ENCODE peak calls at places on chromosomes 1 and 21, in four cellular contexts. I is IMR-90, S is H1, H is mesendoderm. O is an unnamed sample.

GRCh38 chr1:203359010-203359571 is 8.2 kb upstream of the FMOD start:
- DNase-seq in I (peak), S (no peak), H (no peak), O (no peak)

GRCh38 chr1:7290971-7291970 is 479.8 kb upstream of the VAMP3 start:
- DNase-seq in I (peak), S (peak), H (no peak), O (no peak)

GRCh38 chr1:105137543-105138444 is 1388.1 kb downstream of the AMY1C start:
- DNase-seq in I (no peak), S (peak), H (peak), O (peak)

GRCh38 chr1:236890152-236891056 is 95.3 kb downstream of the MTR start:
- DNase-seq in I (no peak), S (no peak), H (peak), O (no peak)

GRCh38 chr1:6185151-6185550 is 5.0 kb upstream of the CHD5 start:
- DNase-seq in I (peak), S (no peak), H (peak), O (no peak)

GRCh38 chr1:32127780-32128179 is 19.9 kb downstream of the KPNA6 start:
- DNase-seq in I (no peak), S (no peak), H (no peak), O (no peak)

GRCh38 chr1:162635418-162635817 is 3.2 kb downstream of the DDR2 start:
- DNase-seq in I (peak), S (no peak), H (no peak), O (no peak)

GRCh38 chr1:198623920-198624647 is 14.8 kb upstream of the PTPRC start:
- DNase-seq in I (peak), S (no peak), H (no peak), O (no peak)

GRCh38 chr1:30801826-30802198 is 44.2 kb upstream of the LAPTM5 start:
- DNase-seq in I (peak), S (peak), H (peak), O (peak)
- H3K18ac ChIP-seq in I (no peak), S (peak), H (no peak), O (no peak)

GRCh38 chr1:156075775-156076204 is 6.5 kb downstream of the MEX3A start:
- DNase-seq in I (no peak), S (no peak), H (no peak), O (peak)

GRCh38 chr1:156078728-156079127 is 3.5 kb downstream of the MEX3A start:
- DNase-seq in I (no peak), S (no peak), H (no peak), O (no peak)

GRCh38 chr1:156075158-156075557 is 7.1 kb downstream of the MEX3A start:
- DNase-seq in I (no peak), S (no peak), H (no peak), O (peak)

GRCh38 chr1:156076609-156077429 is 5.4 kb downstream of the MEX3A start:
- DNase-seq in I (no peak), S (peak), H (no peak), O (peak)

DNA sequence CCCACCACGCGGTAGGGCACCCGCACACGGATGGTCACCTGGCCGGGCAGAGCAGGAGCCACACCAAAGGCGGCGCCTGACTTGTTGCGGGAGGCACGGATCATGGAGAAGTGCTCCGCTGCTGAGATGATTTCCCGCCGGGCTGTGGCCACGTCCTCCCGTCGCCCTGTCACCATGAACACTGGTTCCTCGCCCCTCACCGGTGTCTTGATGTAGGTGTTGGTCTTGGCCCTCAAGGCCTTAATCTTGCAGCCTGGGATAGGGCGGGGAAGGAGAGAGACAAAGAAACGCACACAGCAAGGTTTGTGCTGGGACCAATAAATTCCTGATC is 4.9 kb downstream of the MEX3A start:
- DNase-seq in I (no peak), S (no peak), H (no peak), O (peak)
- H3K56ac ChIP-seq in I (no peak), S (no peak), H (peak), O (no peak)

GRCh38 chr21:38774586-38775285 is 31.0 kb upstream of the ETS2 start:
- DNase-seq in I (no peak), S (no peak), H (no peak), O (no peak)
- H2BK15ac ChIP-seq in I (peak), S (no peak), H (no peak), O (no peak)

DNA sequence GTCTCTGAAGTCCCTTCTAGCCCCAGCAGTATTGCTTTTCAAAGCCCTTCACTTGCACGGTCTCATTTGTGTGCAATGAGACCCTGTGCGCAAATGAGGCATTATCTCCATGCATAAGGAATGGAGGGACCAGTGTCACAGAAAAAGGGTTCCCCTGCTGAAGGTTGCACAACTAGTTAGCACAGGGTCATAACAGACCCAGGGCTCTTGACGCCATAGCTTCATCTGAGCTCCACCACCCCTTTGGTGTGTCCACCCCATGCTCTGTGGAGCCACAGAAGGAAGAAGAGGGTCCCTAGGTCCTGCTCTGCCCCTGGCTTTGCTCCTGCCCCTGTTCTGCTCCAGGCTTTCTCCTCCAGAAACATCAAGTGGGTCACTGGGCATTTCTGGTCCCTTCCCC is 12.6 kb downstream of the SH2D2A start:
- DNase-seq in I (no peak), S (no peak), H (no peak), O (no peak)
- H3K18ac ChIP-seq in I (no peak), S (no peak), H (no peak), O (no peak)

DNA sequence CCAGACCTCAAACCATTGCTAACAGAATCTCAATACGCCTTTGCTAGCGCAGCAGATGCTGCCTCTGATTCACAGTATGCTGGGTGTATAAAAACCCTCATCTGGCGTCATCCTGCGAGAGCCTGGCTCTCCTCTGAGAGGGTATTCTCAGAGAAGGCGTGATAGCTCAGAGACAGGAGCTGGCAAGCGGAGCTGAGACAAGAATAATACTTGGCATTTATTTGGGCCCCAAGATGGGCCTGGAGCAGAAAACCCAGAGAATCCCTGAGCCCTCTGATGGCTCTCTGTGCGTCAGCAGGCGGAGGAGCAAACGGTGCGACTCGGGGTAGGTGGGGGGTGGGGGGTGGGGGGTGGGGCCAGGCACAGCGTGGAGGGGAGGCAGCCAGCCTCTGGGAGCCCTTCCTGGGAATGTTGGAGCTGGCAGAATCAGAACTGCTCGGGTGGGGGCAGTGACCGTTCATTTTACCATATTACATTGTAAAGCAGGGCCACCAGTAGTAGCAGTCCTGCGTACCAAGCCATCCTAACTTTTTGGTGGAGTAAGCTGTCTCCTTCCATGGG is 6.9 kb downstream of the RIIAD1 start:
- DNase-seq in I (peak), S (peak), H (peak), O (peak)
- H3K56ac ChIP-seq in I (no peak), S (no peak), H (peak), O (no peak)

GRCh38 chr1:34987018-34987417 is 1.9 kb upstream of the TMEM35B start:
- DNase-seq in I (peak), S (no peak), H (no peak), O (no peak)

GRCh38 chr1:34983700-34984355 is 1.3 kb downstream of the TMEM35B start:
- DNase-seq in I (peak), S (no peak), H (peak), O (no peak)

GRCh38 chr1:34982820-34983376 is 2.2 kb downstream of the TMEM35B start:
- DNase-seq in I (no peak), S (no peak), H (no peak), O (no peak)

GRCh38 chr1:34985063-34985770 is at the start of gene TMEM35B:
- DNase-seq in I (peak), S (peak), H (peak), O (peak)

GRCh38 chr1:34984435-34985062 is 598 bp downstream of the TMEM35B start:
- DNase-seq in I (peak), S (no peak), H (peak), O (no peak)
- H2BK15ac ChIP-seq in I (peak), S (peak), H (no peak), O (no peak)

O was measured in H9.